ENCODE peak calls at places on chromosomes 4 and X, in seven cellular contexts. Y is HCT116, C is GM12878, T is K562, S is SK-N-SH, U is HepG2, A is H1. K is an unnamed sample.

GRCh38 chrX:130413415-130413814 is 11.6 kb downstream of the RBMX2 start:
- DNase-seq in S (no peak), A (no peak), C (no peak), U (no peak), T (no peak), Y (no peak), K (no peak)

GRCh38 chrX:102517331-102517730 is 792 bp upstream of the TMSB15A start:
- DNase-seq in U (no peak), C (no peak), A (no peak), S (peak), T (no peak), Y (no peak), K (peak)

GRCh38 chr4:183266386-183266785 is 53.7 kb downstream of the CLDN22 start:
- DNase-seq in A (no peak), T (no peak), S (no peak), Y (no peak), U (no peak), C (no peak), K (no peak)

GRCh38 chrX:45767021-45767491 is 566.4 kb upstream of the DIPK2B start:
- DNase-seq in A (no peak), C (no peak), U (no peak), T (no peak), Y (no peak), S (no peak), K (peak)

GRCh38 chrX:67692246-67692645 is 148.4 kb downstream of the AR start:
- DNase-seq in C (no peak), Y (no peak), T (no peak), A (no peak), S (no peak), U (no peak), K (no peak)

GRCh38 chr4:57148831-57149230 is 38.6 kb upstream of the IGFBP7 start:
- DNase-seq in U (no peak), T (no peak), S (no peak), C (no peak), Y (no peak), A (no peak), K (no peak)

GRCh38 chrX:101595739-101596419 is 21.9 kb downstream of the ARMCX6 start:
- DNase-seq in C (peak), T (peak), A (no peak), U (peak), Y (peak), S (peak), K (peak)

GRCh38 chr4:86961103-86961502 is 26.3 kb downstream of the AFF1 start:
- DNase-seq in Y (no peak), S (no peak), A (no peak), C (no peak), U (no peak), T (no peak), K (no peak)

DNA sequence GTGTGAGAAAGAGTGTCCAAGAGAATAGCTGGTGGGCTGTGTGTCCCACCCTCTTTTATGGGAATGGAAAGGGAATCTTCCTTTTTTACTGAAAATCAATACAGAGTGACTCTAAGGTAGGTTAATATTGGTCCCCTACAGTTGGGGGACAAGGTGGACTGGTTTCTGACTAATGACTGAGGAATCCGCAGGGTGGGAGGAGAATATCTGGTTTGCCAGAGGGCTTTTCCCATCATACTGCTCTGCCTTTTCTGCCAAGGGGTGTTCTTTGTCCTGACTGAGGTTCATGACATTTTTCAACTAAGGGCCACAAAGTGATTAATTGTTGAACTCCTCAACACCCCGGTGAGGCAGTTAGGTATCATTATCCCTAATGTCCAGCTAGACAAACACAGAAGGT is 261.6 kb downstream of the SPATA18 start:
- DNase-seq in U (no peak), S (no peak), Y (peak), T (no peak), A (peak), C (no peak), K (no peak)
- H2AFZ ChIP-seq in U (no peak), S (no peak), Y (peak), T (no peak), A (peak), C (no peak), K (no peak)

DNA sequence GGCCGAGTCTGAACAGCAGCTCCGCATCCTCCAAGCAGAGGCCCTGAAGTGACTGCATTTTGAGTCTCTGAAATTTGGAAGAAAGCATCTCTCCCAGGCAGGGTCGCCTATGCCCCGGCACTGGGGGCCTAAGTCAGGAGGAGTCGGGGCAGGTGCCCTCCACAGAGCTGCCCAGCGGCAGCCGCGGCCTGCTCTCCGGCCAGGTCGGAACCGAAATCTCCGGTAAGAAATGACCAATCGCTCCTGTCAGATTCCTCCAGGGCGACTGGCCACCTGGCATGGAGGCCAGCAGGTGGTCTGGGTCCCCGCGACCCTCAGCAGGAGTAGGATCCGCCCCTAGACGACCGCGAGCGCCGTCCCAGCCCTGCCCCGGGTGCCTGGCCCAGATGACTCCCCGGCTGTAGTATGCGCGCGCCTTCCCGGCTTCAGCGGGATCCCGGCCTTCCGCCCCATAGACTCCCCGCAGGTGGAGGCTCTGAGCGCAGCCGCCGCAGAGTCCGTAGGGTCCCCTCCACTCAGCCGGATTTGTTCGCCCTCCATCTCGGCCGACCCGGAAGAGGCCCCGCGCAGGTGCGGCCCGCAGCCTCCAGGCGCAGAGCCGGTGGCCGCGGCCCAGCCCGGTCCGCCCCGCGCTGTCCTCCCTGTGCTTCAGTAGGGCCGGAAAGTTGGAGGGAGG is 1.5 kb downstream of the NKX1-1 start:
- DNase-seq in Y (no peak), C (no peak), A (no peak), U (no peak), T (no peak), S (peak), K (no peak)
- TF ChIP-seq MAX in Y (no peak), C (no peak), A (no peak), U (no peak), T (no peak), S (no peak), K (no peak)

GRCh38 chr4:152352645-152353116 is 183.2 kb downstream of the FBXW7 start:
- DNase-seq in T (peak), S (peak), A (peak), Y (peak), C (peak), U (peak), K (peak)

GRCh38 chr4:152360045-152360410 is 175.9 kb downstream of the FBXW7 start:
- DNase-seq in A (no peak), U (no peak), T (no peak), S (no peak), Y (no peak), C (no peak), K (no peak)

GRCh38 chr4:152359208-152360044 is 176.5 kb downstream of the FBXW7 start:
- DNase-seq in T (no peak), A (no peak), Y (no peak), S (no peak), U (no peak), C (no peak), K (no peak)

GRCh38 chr4:152356428-152357034 is 179.4 kb downstream of the FBXW7 start:
- DNase-seq in A (no peak), U (peak), Y (no peak), C (no peak), S (no peak), T (no peak), K (no peak)

DNA sequence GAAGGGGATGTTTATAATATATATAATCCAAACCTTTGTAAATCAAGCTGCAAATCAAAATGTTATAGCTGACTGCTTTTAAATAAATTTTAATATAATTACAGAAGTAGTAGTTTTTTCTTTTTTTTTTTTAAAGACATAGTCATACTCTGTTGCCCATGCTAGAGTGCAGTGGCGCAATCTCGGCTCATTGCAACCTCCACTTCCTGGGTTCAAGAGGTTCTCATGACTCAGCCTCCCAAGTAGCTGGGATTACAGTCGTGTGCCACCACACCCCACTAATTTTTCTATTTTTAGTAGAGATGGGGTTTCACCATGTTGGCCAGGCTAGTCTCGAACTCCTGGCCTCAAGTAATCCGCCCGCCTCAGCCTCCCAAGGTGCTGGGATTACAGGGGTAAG is 178.7 kb downstream of the FBXW7 start:
- DNase-seq in T (no peak), C (no peak), S (no peak), A (no peak), Y (no peak), U (no peak), K (no peak)
- H3K9ac ChIP-seq in T (no peak), C (no peak), S (no peak), A (no peak), Y (no peak), U (no peak), K (no peak)

GRCh38 chr4:25351777-25352421 is 25.2 kb upstream of the ANAPC4 start:
- DNase-seq in Y (no peak), T (no peak), U (no peak), C (no peak), S (no peak), A (peak), K (peak)
- H2AFZ ChIP-seq in Y (no peak), T (no peak), U (no peak), C (no peak), S (peak), A (no peak), K (no peak)

GRCh38 chrX:76428243-76429130 is 977 bp downstream of the MAGEE1 start:
- DNase-seq in S (peak), U (no peak), T (no peak), C (no peak), A (no peak), Y (no peak), K (no peak)
- TF ChIP-seq MAX in S (no peak), U (no peak), T (no peak), C (no peak), A (no peak), Y (no peak), K (no peak)

GRCh38 chrX:40147399-40148188 is 49.8 kb upstream of the BCOR start:
- DNase-seq in A (no peak), S (no peak), U (no peak), C (no peak), T (no peak), Y (no peak), K (no peak)
- H3K9ac ChIP-seq in A (no peak), S (no peak), U (no peak), C (no peak), T (peak), Y (peak), K (no peak)

GRCh38 chrX:38561126-38561868 is at the start of gene TSPAN7:
- DNase-seq in Y (peak), T (peak), U (peak), S (peak), C (no peak), A (no peak), K (peak)
- H2AFZ ChIP-seq in Y (peak), T (peak), U (peak), S (peak), C (peak), A (peak), K (peak)

GRCh38 chr4:32930700-32931099 is 2210.5 kb downstream of the PCDH7 start:
- DNase-seq in C (no peak), T (no peak), S (no peak), A (no peak), Y (no peak), U (no peak), K (no peak)
- TF ChIP-seq MAX in C (no peak), T (no peak), S (no peak), A (no peak), Y (no peak), U (no peak), K (no peak)

GRCh38 chrX:132490086-132490419 is 1.2 kb upstream of the MBNL3 start:
- DNase-seq in A (no peak), Y (no peak), S (no peak), C (no peak), U (peak), T (no peak), K (no peak)
- H3K9ac ChIP-seq in A (peak), Y (peak), S (peak), C (peak), U (peak), T (no peak), K (peak)

K was measured in endothelial cell of umbilical vein.